ENCODE peak calls at places on chromosomes 13 and 19, in seven cellular contexts. H is mammary epithelial cell, R is psoas muscle, N is fibroblast of pulmonary artery, Z is fibroblast of the aortic adventitia, K is esophagus squamous epithelium, O is ascending aorta. M is an unnamed sample.

GRCh38 chr13:99436013-99436412 is 65.3 kb upstream of the TM9SF2 start:
- DNase-seq in Z (no peak), O (no peak), N (no peak), H (peak), R (no peak), K (no peak), M (peak)

GRCh38 chr13:68030152-68030809 is 800.1 kb upstream of the PCDH9 start:
- DNase-seq in Z (no peak), O (no peak), K (no peak), R (no peak), H (no peak), N (no peak), M (no peak)

GRCh38 chr13:44969858-44970484 is 19.3 kb downstream of the NUFIP1 start:
- DNase-seq in N (peak), Z (peak), O (no peak), R (no peak), K (no peak), H (peak), M (peak)

GRCh38 chr19:29967623-29968022 is 25.6 kb downstream of the URI1 start:
- DNase-seq in H (no peak), K (no peak), R (no peak), Z (peak), O (no peak), N (peak), M (peak)

GRCh38 chr13:93320942-93321341 is 94.3 kb downstream of the GPC6 start:
- DNase-seq in K (no peak), R (no peak), N (peak), H (no peak), Z (peak), O (no peak), M (peak)

GRCh38 chr13:109595466-109595865 is 190.9 kb downstream of the IRS2 start:
- DNase-seq in O (no peak), N (no peak), H (no peak), K (no peak), R (no peak), Z (no peak), M (no peak)

GRCh38 chr19:44879309-44880065 is 11.6 kb upstream of the TOMM40 start:
- DNase-seq in K (no peak), R (no peak), H (no peak), N (no peak), O (no peak), Z (no peak), M (no peak)

GRCh38 chr19:11381535-11382369 is 2.4 kb downstream of the EPOR start:
- DNase-seq in Z (peak), O (peak), H (peak), K (peak), R (peak), N (peak), M (peak)

GRCh38 chr19:51509823-51510660 is 8.4 kb upstream of the SIGLEC12 start:
- DNase-seq in Z (no peak), N (no peak), O (no peak), H (no peak), K (no peak), R (no peak), M (no peak)

GRCh38 chr13:98972627-98973026 is 5.2 kb downstream of the DOCK9 start:
- DNase-seq in H (peak), K (no peak), N (peak), O (no peak), R (no peak), Z (peak), M (peak)

GRCh38 chr13:27011661-27012060 is 159.9 kb downstream of the USP12 start:
- DNase-seq in H (no peak), N (no peak), O (no peak), K (no peak), Z (no peak), R (no peak), M (no peak)

GRCh38 chr19:37977992-37978391 is 71.0 kb downstream of the SIPA1L3 start:
- DNase-seq in N (peak), K (no peak), R (no peak), Z (peak), O (no peak), H (peak), M (peak)

GRCh38 chr13:77779461-77780272 is 82.2 kb downstream of the SLAIN1 start:
- DNase-seq in Z (peak), H (peak), O (no peak), N (peak), K (no peak), R (no peak), M (peak)

GRCh38 chr19:40744554-40745401 is 5.5 kb downstream of the ACTMAP start:
- DNase-seq in H (no peak), Z (no peak), O (no peak), R (no peak), K (no peak), N (no peak), M (no peak)

GRCh38 chr13:30647420-30647819 is 29.7 kb downstream of the USPL1 start:
- DNase-seq in O (no peak), K (no peak), Z (no peak), R (no peak), N (no peak), H (no peak), M (no peak)

GRCh38 chr13:19663416-19663979 is 30.0 kb downstream of the MPHOSPH8 start:
- DNase-seq in K (no peak), N (no peak), Z (no peak), H (no peak), O (no peak), R (no peak), M (no peak)

GRCh38 chr19:46634656-46635218 is 1.3 kb downstream of the GNG8 start:
- DNase-seq in Z (no peak), O (no peak), K (no peak), R (no peak), H (no peak), N (no peak), M (no peak)

GRCh38 chr19:17616961-17617806 is 61.7 kb downstream of the COLGALT1 start:
- DNase-seq in K (no peak), N (peak), R (no peak), O (no peak), Z (no peak), H (peak), M (peak)

GRCh38 chr19:1566392-1567115 is 1.6 kb downstream of the MEX3D start:
- DNase-seq in Z (peak), O (no peak), H (peak), K (no peak), R (peak), N (peak), M (peak)

GRCh38 chr13:32134241-32134801 is 102.7 kb downstream of the FRY start:
- DNase-seq in R (no peak), Z (peak), N (no peak), K (no peak), H (peak), O (no peak), M (peak)

GRCh38 chr13:24076636-24077035 is 83.9 kb upstream of the SPATA13 start:
- DNase-seq in Z (no peak), O (no peak), R (no peak), K (no peak), N (no peak), H (no peak), M (no peak)

GRCh38 chr19:6744381-6745288 is 5.2 kb downstream of the TRIP10 start:
- DNase-seq in O (peak), H (peak), R (peak), K (no peak), N (peak), Z (peak), M (peak)

DNA sequence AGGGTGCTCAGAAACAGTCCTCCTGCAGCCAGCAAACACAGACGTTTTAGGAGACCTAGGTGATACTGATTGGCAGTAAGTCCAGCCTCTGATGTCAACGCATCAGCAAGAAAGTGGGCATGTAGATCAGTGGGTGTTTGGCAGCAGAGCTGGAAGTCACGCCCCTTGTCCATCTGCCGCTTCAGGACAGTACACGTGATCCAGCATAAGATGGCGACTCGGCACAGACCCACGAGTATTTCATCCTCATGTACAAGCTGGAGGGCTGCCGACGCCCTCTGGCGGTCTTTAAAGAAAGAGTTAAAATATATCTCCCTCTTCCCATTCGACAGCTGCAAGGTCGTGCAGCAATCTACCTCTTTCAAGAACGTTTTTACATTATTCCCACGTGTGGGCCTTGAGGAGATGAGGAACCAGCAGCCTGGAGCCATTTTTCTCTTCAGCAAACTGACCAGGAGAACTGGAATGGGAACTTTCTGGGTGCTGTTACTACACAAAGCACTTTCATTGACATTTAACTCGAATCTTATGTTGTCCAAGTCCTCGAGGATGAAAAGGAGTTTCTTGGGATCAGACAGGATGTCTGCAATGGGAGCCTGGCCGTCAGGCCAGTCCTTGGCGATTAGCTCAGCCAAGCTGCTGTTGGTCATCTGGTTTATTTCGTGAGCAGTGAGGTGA is 22.3 kb downstream of the NLRP11 start:
- DNase-seq in Z (peak), H (peak), K (peak), O (peak), N (peak), R (no peak), M (peak)
- TF ChIP-seq CTCF in Z (no peak), H (peak), K (no peak), O (no peak), N (peak), R (no peak), M (no peak)

GRCh38 chr19:42378225-42378929 is 11.7 kb downstream of the CNFN start:
- DNase-seq in R (no peak), Z (no peak), O (no peak), N (no peak), H (peak), K (no peak), M (peak)

GRCh38 chr19:42375415-42376176 is 14.5 kb downstream of the CNFN start:
- DNase-seq in H (no peak), O (no peak), K (no peak), Z (no peak), R (no peak), N (no peak), M (no peak)

GRCh38 chr19:42376177-42376555 is 13.9 kb downstream of the CNFN start:
- DNase-seq in N (no peak), H (no peak), O (no peak), K (no peak), R (no peak), Z (no peak), M (no peak)

GRCh38 chr19:42370667-42371066 is 19.4 kb downstream of the CNFN start:
- DNase-seq in K (no peak), H (no peak), Z (no peak), O (no peak), N (no peak), R (no peak), M (peak)

GRCh38 chr19:42374826-42375376 is 15.2 kb downstream of the CNFN start:
- DNase-seq in K (no peak), R (no peak), H (no peak), O (no peak), N (no peak), Z (no peak), M (no peak)
- H3K4me3 ChIP-seq in K (no peak), R (no peak), H (no peak), O (no peak), N (no peak), Z (no peak), M (no peak)

DNA sequence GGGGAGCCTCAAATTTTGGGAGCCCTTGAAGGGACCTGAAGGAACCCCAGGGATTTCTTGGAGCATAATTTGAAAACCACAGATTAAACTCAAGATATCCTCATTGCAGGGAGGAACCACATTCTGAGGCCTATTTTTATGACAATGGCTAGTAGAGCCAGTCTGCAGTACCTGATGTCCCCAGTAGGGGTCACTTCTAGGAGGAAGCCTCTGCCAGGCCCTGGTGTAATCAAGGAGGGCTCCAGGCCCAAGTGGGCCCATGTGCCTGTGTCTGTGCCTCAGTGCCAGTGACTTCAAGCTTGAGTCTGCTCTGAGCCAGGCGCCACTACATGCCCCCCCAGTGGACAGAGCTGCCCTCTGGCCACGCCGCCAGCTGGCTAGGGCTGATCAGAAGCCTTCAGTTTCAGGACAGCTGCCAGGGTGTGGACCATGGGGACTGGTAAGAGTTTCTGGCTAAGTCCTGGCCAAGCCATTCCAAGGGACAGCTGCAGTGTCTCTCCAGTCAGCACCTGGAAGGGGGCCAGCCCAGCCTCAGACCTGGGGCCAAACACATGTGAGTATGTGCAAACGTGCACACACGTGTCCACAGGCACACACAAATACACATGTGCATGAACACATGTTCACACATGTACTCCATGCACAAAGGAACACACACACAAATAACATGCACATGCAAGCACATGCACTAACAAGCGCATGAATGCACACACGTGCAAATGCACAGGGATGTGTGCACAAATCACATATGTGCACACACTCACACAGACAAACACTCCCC is 20.5 kb upstream of the SLC7A10 start:
- DNase-seq in Z (peak), H (no peak), K (no peak), R (peak), N (peak), O (no peak), M (no peak)
- TF ChIP-seq CTCF in Z (peak), H (peak), K (no peak), R (peak), N (peak), O (no peak), M (peak)

DNA sequence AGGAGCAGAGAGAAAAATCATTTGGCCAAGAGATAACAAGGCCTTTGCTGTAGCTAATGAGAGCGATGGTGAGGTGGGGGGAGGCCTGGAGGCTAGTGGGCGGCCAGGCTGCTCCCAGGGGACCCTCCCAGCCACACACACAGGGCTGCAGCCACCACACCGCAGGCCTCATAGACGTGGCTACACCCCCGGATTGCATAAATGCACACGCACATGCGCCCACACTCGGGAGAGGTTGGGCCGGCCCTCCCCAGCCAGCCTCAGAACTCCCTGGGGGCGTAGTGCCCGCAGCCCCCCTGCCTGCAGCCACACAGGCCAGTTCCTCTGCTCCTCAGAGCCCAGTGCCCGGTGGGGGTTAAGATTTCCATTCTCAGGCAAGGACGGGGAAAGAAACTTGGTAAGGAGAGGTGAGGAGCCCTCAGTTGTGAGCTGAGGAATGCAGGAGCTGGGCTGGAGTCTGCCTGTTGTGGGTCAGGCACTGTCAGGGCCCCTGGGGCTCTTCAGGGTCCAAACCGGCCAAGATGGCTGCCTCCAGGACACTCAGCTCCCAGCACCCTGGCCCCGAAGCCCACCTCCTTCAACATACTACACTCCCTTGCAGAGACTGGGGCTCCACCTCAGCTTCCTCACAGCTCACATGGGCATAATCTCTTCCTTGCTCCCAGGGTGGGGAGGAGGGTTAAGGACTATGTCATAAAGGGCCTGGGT is 8.0 kb downstream of the PTH2 start:
- DNase-seq in Z (peak), K (no peak), H (no peak), O (no peak), N (peak), R (no peak), M (no peak)
- H3K4me3 ChIP-seq in Z (no peak), K (no peak), H (no peak), O (no peak), N (no peak), R (no peak), M (no peak)

M was measured in epithelial cell of esophagus.